ENCODE peak calls at places on chromosomes 2 and 18, in nine cellular contexts. L is GM10248; N is MCF 10A; F is foreskin fibroblast; C is sigmoid colon; W is stomach; B is astrocyte of the cerebellum; O is CD8-positive, alpha-beta T cell; U is glutamatergic neuron. J is an unnamed sample.

GRCh38 chr2:8475349-8476045 is 206.4 kb upstream of the ID2 start:
- DNase-seq in L (peak), N (peak), F (no peak), C (peak), W (no peak), B (no peak), O (no peak), U (no peak), J (peak)

GRCh38 chr2:8576525-8577157 is 105.2 kb upstream of the ID2 start:
- DNase-seq in L (no peak), N (no peak), F (no peak), C (peak), W (peak), B (no peak), O (peak), U (no peak), J (peak)

GRCh38 chr2:192307530-192307929 is 112.8 kb upstream of the TMEFF2 start:
- DNase-seq in L (no peak), N (no peak), F (peak), C (no peak), W (no peak), B (no peak), O (no peak), U (no peak), J (no peak)

GRCh38 chr2:206004004-206004693 is 81.8 kb downstream of the INO80D start:
- DNase-seq in L (no peak), N (peak), F (no peak), C (no peak), W (no peak), B (no peak), O (no peak), U (peak), J (no peak)

GRCh38 chr2:122595065-122595464 is 839.6 kb downstream of the TSN start:
- DNase-seq in L (no peak), N (no peak), F (no peak), C (no peak), W (no peak), B (no peak), O (no peak), U (no peak), J (no peak)

GRCh38 chr2:234074751-234075520 is 24.4 kb downstream of the SPP2 start:
- DNase-seq in L (no peak), N (no peak), F (peak), C (no peak), W (no peak), B (no peak), O (no peak), U (no peak), J (no peak)

GRCh38 chr2:227877359-227878309 is 6.2 kb downstream of the DAW1 start:
- DNase-seq in L (no peak), N (peak), F (peak), C (no peak), W (no peak), B (no peak), O (no peak), U (no peak), J (no peak)

GRCh38 chr2:162257416-162257815 is 14.2 kb upstream of the FAP start:
- DNase-seq in L (no peak), N (no peak), F (peak), C (no peak), W (no peak), B (no peak), O (no peak), U (no peak), J (no peak)

GRCh38 chr2:7736646-7737305 is 819.6 kb downstream of the RNF144A start:
- DNase-seq in L (no peak), N (no peak), F (peak), C (no peak), W (no peak), B (no peak), O (no peak), U (no peak), J (no peak)

GRCh38 chr2:94994063-94994913 is 31.2 kb upstream of the MAL start:
- DNase-seq in L (no peak), N (no peak), F (no peak), C (no peak), W (peak), B (no peak), O (no peak), U (peak), J (no peak)

GRCh38 chr2:34102359-34102758 is 503.3 kb upstream of the FAM98A start:
- DNase-seq in L (no peak), N (peak), F (peak), C (no peak), W (no peak), B (no peak), O (no peak), U (no peak), J (no peak)

GRCh38 chr2:37149626-37150322 is 7.0 kb downstream of the EIF2AK2 start:
- DNase-seq in L (no peak), N (no peak), F (no peak), C (no peak), W (no peak), B (no peak), O (no peak), U (no peak), J (no peak)

GRCh38 chr2:38598200-38598990 is 4.3 kb downstream of the HNRNPLL start:
- DNase-seq in L (no peak), N (no peak), F (no peak), C (no peak), W (no peak), B (no peak), O (no peak), U (no peak), J (no peak)

GRCh38 chr18:8116346-8117007 is 492.8 kb upstream of the RAB12 start:
- DNase-seq in L (no peak), N (peak), F (peak), C (no peak), W (no peak), B (no peak), O (no peak), U (no peak), J (no peak)

GRCh38 chr2:213175673-213176247 is 24.3 kb upstream of the IKZF2 start:
- DNase-seq in L (no peak), N (no peak), F (peak), C (no peak), W (no peak), B (no peak), O (no peak), U (no peak), J (no peak)

GRCh38 chr18:48068916-48069445 is 138.5 kb upstream of the SMAD2 start:
- DNase-seq in L (no peak), N (no peak), F (no peak), C (no peak), W (no peak), B (no peak), O (no peak), U (no peak), J (no peak)

GRCh38 chr2:161030260-161031063 is 129.8 kb upstream of the TANK start:
- DNase-seq in L (no peak), N (peak), F (peak), C (peak), W (no peak), B (peak), O (no peak), U (no peak), J (no peak)

GRCh38 chr18:59402432-59403090 is 43.5 kb upstream of the LMAN1 start:
- DNase-seq in L (peak), N (peak), F (peak), C (peak), W (peak), B (peak), O (peak), U (peak), J (peak)

GRCh38 chr2:64056021-64056420 is 36.8 kb upstream of the VPS54 start:
- DNase-seq in L (no peak), N (no peak), F (no peak), C (no peak), W (no peak), B (no peak), O (no peak), U (no peak), J (no peak)

GRCh38 chr2:227853204-227853629 is 18.2 kb upstream of the DAW1 start:
- DNase-seq in L (no peak), N (peak), F (peak), C (no peak), W (no peak), B (peak), O (no peak), U (no peak), J (no peak)

GRCh38 chr2:27701676-27702075 is 38.0 kb downstream of the SLC4A1AP start:
- DNase-seq in L (no peak), N (no peak), F (peak), C (no peak), W (no peak), B (peak), O (no peak), U (no peak), J (no peak)

GRCh38 chr2:138209009-138209408 is 244.7 kb downstream of the HNMT start:
- DNase-seq in L (no peak), N (no peak), F (peak), C (no peak), W (no peak), B (no peak), O (no peak), U (no peak), J (no peak)

GRCh38 chr18:45245036-45245638 is 370.1 kb upstream of the SLC14A2 start:
- DNase-seq in L (no peak), N (no peak), F (no peak), C (no peak), W (no peak), B (no peak), O (no peak), U (no peak), J (no peak)

GRCh38 chr2:137939026-137939425 is 25.2 kb upstream of the HNMT start:
- DNase-seq in L (no peak), N (no peak), F (no peak), C (no peak), W (no peak), B (no peak), O (no peak), U (no peak), J (no peak)

GRCh38 chr2:135709992-135710391 is 31.7 kb upstream of the UBXN4 start:
- DNase-seq in L (peak), N (peak), F (peak), C (peak), W (peak), B (peak), O (peak), U (peak), J (peak)

GRCh38 chr2:45043171-45043570 is 33.9 kb upstream of the SIX2 start:
- DNase-seq in L (no peak), N (no peak), F (peak), C (no peak), W (no peak), B (no peak), O (no peak), U (no peak), J (no peak)

GRCh38 chr2:231720971-231721640 is 12.8 kb downstream of the PTMA start:
- DNase-seq in L (peak), N (no peak), F (no peak), C (peak), W (no peak), B (no peak), O (no peak), U (no peak), J (peak)

GRCh38 chr2:19357383-19358241 is 811 bp downstream of the OSR1 start:
- DNase-seq in L (peak), N (no peak), F (peak), C (no peak), W (peak), B (no peak), O (no peak), U (no peak), J (peak)

GRCh38 chr2:166230024-166230723 is 102.4 kb upstream of the SCN1A start:
- DNase-seq in L (no peak), N (peak), F (peak), C (no peak), W (no peak), B (peak), O (no peak), U (no peak), J (no peak)

GRCh38 chr2:12330916-12331315 is 385.8 kb upstream of the TRIB2 start:
- DNase-seq in L (no peak), N (no peak), F (peak), C (no peak), W (no peak), B (peak), O (no peak), U (no peak), J (no peak)

GRCh38 chr2:184938221-184938985 is 340.1 kb downstream of the ZNF804A start:
- DNase-seq in L (no peak), N (no peak), F (no peak), C (no peak), W (no peak), B (peak), O (no peak), U (no peak), J (no peak)

GRCh38 chr2:37645363-37645762 is 26.1 kb downstream of the CDC42EP3 start:
- DNase-seq in L (no peak), N (peak), F (peak), C (no peak), W (no peak), B (no peak), O (peak), U (no peak), J (no peak)

GRCh38 chr2:48253301-48253700 is 276.7 kb upstream of the STON1 start:
- DNase-seq in L (no peak), N (no peak), F (no peak), C (no peak), W (no peak), B (no peak), O (no peak), U (no peak), J (no peak)

GRCh38 chr2:128315122-128315828 is 3.4 kb downstream of the HS6ST1 start:
- DNase-seq in L (no peak), N (no peak), F (no peak), C (no peak), W (peak), B (no peak), O (no peak), U (no peak), J (peak)

GRCh38 chr2:231212329-231212845 is 14.0 kb downstream of the ARMC9 start:
- DNase-seq in L (no peak), N (no peak), F (no peak), C (peak), W (no peak), B (peak), O (no peak), U (no peak), J (no peak)

GRCh38 chr18:25180974-25181373 is 171.0 kb downstream of the ZNF521 start:
- DNase-seq in L (no peak), N (no peak), F (no peak), C (no peak), W (no peak), B (no peak), O (no peak), U (no peak), J (no peak)

GRCh38 chr2:628651-629050 is 48.6 kb downstream of the TMEM18 start:
- DNase-seq in L (no peak), N (peak), F (no peak), C (no peak), W (no peak), B (no peak), O (no peak), U (no peak), J (no peak)

GRCh38 chr2:37795938-37796337 is 124.5 kb upstream of the CDC42EP3 start:
- DNase-seq in L (no peak), N (peak), F (peak), C (no peak), W (no peak), B (peak), O (no peak), U (no peak), J (no peak)

GRCh38 chr2:172283476-172283875 is 143.9 kb upstream of the ITGA6 start:
- DNase-seq in L (no peak), N (no peak), F (peak), C (no peak), W (no peak), B (no peak), O (no peak), U (no peak), J (no peak)

DNA sequence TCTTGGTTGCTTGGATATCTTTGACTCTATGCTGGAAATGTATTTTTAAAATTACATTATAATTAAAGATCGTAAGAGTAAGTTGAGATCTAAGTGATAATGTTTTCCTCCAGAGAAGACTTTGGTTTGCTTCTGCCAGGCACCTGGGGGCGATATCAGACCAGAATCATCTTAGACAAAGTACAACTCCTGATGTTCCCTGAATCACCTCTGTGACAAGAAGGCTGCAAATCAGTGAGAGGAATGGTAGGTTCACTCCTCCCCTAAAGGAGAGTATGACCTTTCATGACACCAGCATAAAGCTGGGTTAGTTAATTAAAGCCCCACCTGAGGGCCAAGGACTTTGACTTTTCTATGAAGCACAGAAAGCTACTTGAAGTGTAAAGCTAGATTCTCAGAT is 114.4 kb upstream of the DTNA start:
- DNase-seq in L (no peak), N (peak), F (peak), C (no peak), W (no peak), B (peak), O (no peak), U (no peak), J (no peak)
- TF ChIP-seq CTCF in L (no peak), N (peak), F (peak), C (peak), W (no peak), B (peak), O (no peak), U (no peak), J (no peak)

GRCh38 chr2:230075988-230076631 is 7.4 kb upstream of the SLC16A14 start:
- DNase-seq in L (no peak), N (no peak), F (peak), C (no peak), W (no peak), B (no peak), O (no peak), U (no peak), J (no peak)
- TF ChIP-seq CTCF in L (no peak), N (no peak), F (no peak), C (no peak), W (no peak), B (no peak), O (no peak), U (no peak), J (no peak)

GRCh38 chr2:14907014-14907612 is 274.6 kb downstream of the LRATD1 start:
- DNase-seq in L (no peak), N (peak), F (no peak), C (no peak), W (no peak), B (no peak), O (no peak), U (no peak), J (no peak)
- TF ChIP-seq CTCF in L (peak), N (no peak), F (no peak), C (no peak), W (no peak), B (no peak), O (no peak), U (no peak), J (no peak)

GRCh38 chr2:196238836-196239380 is 67.5 kb upstream of the STK17B start:
- DNase-seq in L (no peak), N (no peak), F (no peak), C (no peak), W (no peak), B (no peak), O (no peak), U (no peak), J (no peak)

GRCh38 chr2:196244516-196244915 is 73.1 kb upstream of the STK17B start:
- DNase-seq in L (no peak), N (no peak), F (peak), C (no peak), W (no peak), B (no peak), O (no peak), U (no peak), J (no peak)

GRCh38 chr2:196242131-196242620 is 70.8 kb upstream of the STK17B start:
- DNase-seq in L (peak), N (peak), F (peak), C (no peak), W (no peak), B (no peak), O (no peak), U (no peak), J (peak)

GRCh38 chr2:196239622-196240587 is 68.5 kb upstream of the STK17B start:
- DNase-seq in L (peak), N (peak), F (peak), C (peak), W (peak), B (peak), O (peak), U (no peak), J (peak)

DNA sequence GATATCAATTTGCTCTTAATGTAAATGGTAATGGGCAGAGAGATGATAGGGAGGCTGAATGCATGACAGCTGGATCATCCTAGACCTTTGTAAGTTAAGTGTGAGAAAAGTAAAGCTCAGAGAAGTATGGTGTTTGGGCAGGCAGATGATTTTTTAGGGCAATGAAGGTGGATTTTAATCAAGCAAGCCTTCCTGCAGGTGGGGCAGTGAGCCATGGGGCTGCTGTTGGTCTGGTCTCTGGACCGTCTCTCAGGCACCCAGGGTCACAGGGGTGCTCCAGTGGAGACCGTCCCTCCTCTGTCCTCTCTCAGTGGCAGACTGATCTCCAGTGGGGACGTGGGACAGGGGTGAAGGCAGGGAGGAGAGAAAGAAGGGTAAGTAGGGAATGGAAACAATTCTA is 69.8 kb upstream of the STK17B start:
- DNase-seq in L (no peak), N (no peak), F (no peak), C (no peak), W (no peak), B (no peak), O (no peak), U (no peak), J (no peak)
- TF ChIP-seq CTCF in L (peak), N (no peak), F (no peak), C (no peak), W (no peak), B (no peak), O (no peak), U (no peak), J (no peak)

DNA sequence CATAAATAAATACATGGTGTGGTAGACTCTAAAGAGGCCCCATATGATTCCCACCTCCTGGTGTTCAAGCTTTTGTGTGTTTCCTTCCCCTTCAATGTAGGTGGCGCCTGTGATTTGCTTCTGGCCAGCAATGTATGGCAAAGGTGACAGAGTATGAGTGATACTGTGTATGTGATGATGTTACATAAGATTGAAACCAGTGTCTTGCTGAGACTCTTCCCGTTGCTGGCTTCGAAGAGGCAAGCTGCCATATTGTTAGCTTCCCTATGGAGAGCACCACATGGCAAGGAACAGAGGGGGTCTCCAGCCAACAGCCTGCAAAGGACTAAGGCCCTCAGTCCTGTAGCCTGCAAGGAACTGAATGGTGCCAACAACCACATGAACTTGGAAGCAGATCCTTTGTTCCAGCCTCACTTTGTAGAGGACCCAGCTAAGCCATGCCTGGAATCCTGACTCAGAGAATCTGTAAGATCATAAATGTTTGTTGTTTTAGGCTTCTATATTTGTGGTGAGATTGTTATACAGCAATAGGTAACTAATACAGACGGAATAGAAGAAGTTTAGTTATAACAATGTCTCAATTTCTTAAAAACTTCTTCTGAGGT is 1.7 kb upstream of the SMAD4 start:
- DNase-seq in L (peak), N (peak), F (peak), C (no peak), W (no peak), B (peak), O (peak), U (no peak), J (peak)
- TF ChIP-seq CTCF in L (peak), N (no peak), F (no peak), C (no peak), W (no peak), B (no peak), O (no peak), U (no peak), J (peak)

J was measured in GM13976.